ENCODE peak calls at places on chromosome 1, in ten cellular contexts. One of them, this sample, is unnamed.

GRCh38 chr1:184953600-184954219 is 20.6 kb downstream of the NIBAN1 start:
- DNase-seq in substantia nigra: no peak
- DNase-seq in mesothelial cell of epicardium: no peak
- DNase-seq in NAMALWA: no peak
- DNase-seq in neuronal stem cell: no peak
- DNase-seq in DND-41: no peak
- DNase-seq in CD8-positive, alpha-beta memory T cell: no peak
- DNase-seq in NCI-H748 treated with DMSO at 0.1 percent for 48 hours: no peak
- DNase-seq in stimulated activated CD4-positive, alpha-beta T cell treated with anti-CD3 and anti-CD28 coated beads, TNF-alpha, amount 100 ng/mL, for 24 hours: no peak
- DNase-seq in heart right ventricle: no peak
- DNase-seq in this sample: no peak

GRCh38 chr1:210707300-210707699 is 378.6 kb downstream of the HHAT start:
- DNase-seq in NAMALWA: no peak
- DNase-seq in NCI-H748 treated with DMSO at 0.1 percent for 48 hours: no peak
- DNase-seq in heart right ventricle: no peak
- DNase-seq in substantia nigra: no peak
- DNase-seq in stimulated activated CD4-positive, alpha-beta T cell treated with anti-CD3 and anti-CD28 coated beads, TNF-alpha, amount 100 ng/mL, for 24 hours: no peak
- DNase-seq in neuronal stem cell: no peak
- DNase-seq in mesothelial cell of epicardium: no peak
- DNase-seq in CD8-positive, alpha-beta memory T cell: no peak
- DNase-seq in DND-41: no peak
- DNase-seq in this sample: no peak

GRCh38 chr1:58909162-58909560 is 125.3 kb upstream of the JUN start:
- DNase-seq in substantia nigra: no peak
- DNase-seq in mesothelial cell of epicardium: no peak
- DNase-seq in DND-41: no peak
- DNase-seq in NCI-H748 treated with DMSO at 0.1 percent for 48 hours: no peak
- DNase-seq in heart right ventricle: no peak
- DNase-seq in NAMALWA: no peak
- DNase-seq in CD8-positive, alpha-beta memory T cell: no peak
- DNase-seq in neuronal stem cell: no peak
- DNase-seq in stimulated activated CD4-positive, alpha-beta T cell treated with anti-CD3 and anti-CD28 coated beads, TNF-alpha, amount 100 ng/mL, for 24 hours: no peak
- DNase-seq in this sample: no peak

GRCh38 chr1:12541274-12542137 is 76.5 kb downstream of the DHRS3 start:
- DNase-seq in neuronal stem cell: no peak
- DNase-seq in DND-41: no peak
- DNase-seq in NAMALWA: no peak
- DNase-seq in NCI-H748 treated with DMSO at 0.1 percent for 48 hours: no peak
- DNase-seq in heart right ventricle: peak
- DNase-seq in substantia nigra: no peak
- DNase-seq in CD8-positive, alpha-beta memory T cell: no peak
- DNase-seq in mesothelial cell of epicardium: no peak
- DNase-seq in stimulated activated CD4-positive, alpha-beta T cell treated with anti-CD3 and anti-CD28 coated beads, TNF-alpha, amount 100 ng/mL, for 24 hours: no peak
- DNase-seq in this sample: peak

GRCh38 chr1:10904396-10905358 is 107.8 kb upstream of the TARDBP start:
- DNase-seq in heart right ventricle: no peak
- DNase-seq in DND-41: peak
- DNase-seq in NAMALWA: no peak
- DNase-seq in neuronal stem cell: no peak
- DNase-seq in substantia nigra: no peak
- DNase-seq in NCI-H748 treated with DMSO at 0.1 percent for 48 hours: no peak
- DNase-seq in CD8-positive, alpha-beta memory T cell: peak
- DNase-seq in stimulated activated CD4-positive, alpha-beta T cell treated with anti-CD3 and anti-CD28 coated beads, TNF-alpha, amount 100 ng/mL, for 24 hours: no peak
- DNase-seq in mesothelial cell of epicardium: no peak
- DNase-seq in this sample: peak

GRCh38 chr1:229694053-229694693 is 68.1 kb downstream of the URB2 start:
- DNase-seq in heart right ventricle: peak
- DNase-seq in stimulated activated CD4-positive, alpha-beta T cell treated with anti-CD3 and anti-CD28 coated beads, TNF-alpha, amount 100 ng/mL, for 24 hours: no peak
- DNase-seq in CD8-positive, alpha-beta memory T cell: no peak
- DNase-seq in NCI-H748 treated with DMSO at 0.1 percent for 48 hours: peak
- DNase-seq in DND-41: peak
- DNase-seq in NAMALWA: peak
- DNase-seq in mesothelial cell of epicardium: no peak
- DNase-seq in neuronal stem cell: peak
- DNase-seq in substantia nigra: no peak
- DNase-seq in this sample: peak

GRCh38 chr1:183983371-183984105 is 54.0 kb downstream of the COLGALT2 start:
- DNase-seq in stimulated activated CD4-positive, alpha-beta T cell treated with anti-CD3 and anti-CD28 coated beads, TNF-alpha, amount 100 ng/mL, for 24 hours: no peak
- DNase-seq in DND-41: no peak
- DNase-seq in mesothelial cell of epicardium: no peak
- DNase-seq in heart right ventricle: no peak
- DNase-seq in substantia nigra: no peak
- DNase-seq in NCI-H748 treated with DMSO at 0.1 percent for 48 hours: no peak
- DNase-seq in CD8-positive, alpha-beta memory T cell: no peak
- DNase-seq in NAMALWA: no peak
- DNase-seq in neuronal stem cell: no peak
- DNase-seq in this sample: no peak

GRCh38 chr1:21508580-21509350 is 458 bp upstream of the ALPL start:
- DNase-seq in NCI-H748 treated with DMSO at 0.1 percent for 48 hours: no peak
- DNase-seq in stimulated activated CD4-positive, alpha-beta T cell treated with anti-CD3 and anti-CD28 coated beads, TNF-alpha, amount 100 ng/mL, for 24 hours: peak
- DNase-seq in DND-41: no peak
- DNase-seq in neuronal stem cell: peak
- DNase-seq in CD8-positive, alpha-beta memory T cell: peak
- DNase-seq in substantia nigra: peak
- DNase-seq in NAMALWA: peak
- DNase-seq in heart right ventricle: peak
- DNase-seq in mesothelial cell of epicardium: peak
- DNase-seq in this sample: peak

GRCh38 chr1:93677729-93678128 is 3.9 kb downstream of the BCAR3 start:
- DNase-seq in neuronal stem cell: no peak
- DNase-seq in heart right ventricle: no peak
- DNase-seq in DND-41: no peak
- DNase-seq in mesothelial cell of epicardium: no peak
- DNase-seq in NAMALWA: no peak
- DNase-seq in NCI-H748 treated with DMSO at 0.1 percent for 48 hours: no peak
- DNase-seq in CD8-positive, alpha-beta memory T cell: no peak
- DNase-seq in substantia nigra: no peak
- DNase-seq in stimulated activated CD4-positive, alpha-beta T cell treated with anti-CD3 and anti-CD28 coated beads, TNF-alpha, amount 100 ng/mL, for 24 hours: no peak
- DNase-seq in this sample: no peak

GRCh38 chr1:222749927-222750326 is 12.9 kb downstream of the FAM177B start:
- DNase-seq in mesothelial cell of epicardium: no peak
- DNase-seq in substantia nigra: no peak
- DNase-seq in neuronal stem cell: peak
- DNase-seq in DND-41: no peak
- DNase-seq in heart right ventricle: no peak
- DNase-seq in stimulated activated CD4-positive, alpha-beta T cell treated with anti-CD3 and anti-CD28 coated beads, TNF-alpha, amount 100 ng/mL, for 24 hours: no peak
- DNase-seq in CD8-positive, alpha-beta memory T cell: no peak
- DNase-seq in NCI-H748 treated with DMSO at 0.1 percent for 48 hours: no peak
- DNase-seq in NAMALWA: no peak
- DNase-seq in this sample: no peak